ENCODE peak calls at places on chromosomes 6 and 20, in five cellular contexts. S, U, P, M and G are unnamed samples.

GRCh38 chr6:36649721-36650484 is 28.6 kb upstream of the CDKN1A start:
- DNase-seq in S (no peak), U (no peak), P (no peak), M (no peak), G (no peak)

GRCh38 chr6:12472601-12473038 is 182.5 kb downstream of the EDN1 start:
- DNase-seq in U (peak; percentile 74), P (peak; percentile 24), S (peak; percentile 76), M (no peak), G (no peak)

GRCh38 chr6:31122803-31123706 is 2.8 kb upstream of the CDSN start:
- DNase-seq in S (peak; percentile 94), U (no peak), M (peak; percentile 72), P (peak; percentile 90), G (peak; percentile 77)

GRCh38 chr6:158640519-158640918 is 4.0 kb downstream of the DYNLT1 start:
- DNase-seq in S (no peak), U (no peak), P (no peak), M (no peak), G (no peak)

GRCh38 chr6:108581237-108581931 is 20.7 kb downstream of the FOXO3 start:
- DNase-seq in P (no peak), M (peak; percentile 82), S (peak; percentile 91), U (peak; percentile 33), G (no peak)

GRCh38 chr6:24658573-24659511 is 7.9 kb downstream of the TDP2 start:
- DNase-seq in S (peak; percentile 94), M (no peak), P (peak; percentile 20), U (peak; percentile 53), G (peak; percentile 71)

GRCh38 chr6:166307082-166307980 is 861 bp downstream of the PRR18 start:
- DNase-seq in U (no peak), M (no peak), P (no peak), S (no peak), G (no peak)

GRCh38 chr20:34268851-34269668 is 27.8 kb downstream of the ASIP start:
- DNase-seq in M (no peak), S (peak; percentile 24), P (no peak), U (no peak), G (no peak)

GRCh38 chr6:36487698-36488097 is 44.9 kb downstream of the KCTD20 start:
- DNase-seq in M (peak; percentile 68), P (no peak), U (no peak), S (no peak), G (no peak)

GRCh38 chr6:39915866-39916265 is 18.4 kb downstream of the MOCS1 start:
- DNase-seq in S (no peak), M (no peak), U (no peak), P (no peak), G (no peak)

GRCh38 chr6:159769470-159769869 is 7.6 kb downstream of the ACAT2 start:
- DNase-seq in P (no peak), M (no peak), U (no peak), S (no peak), G (no peak)

GRCh38 chr20:32018269-32019155 is 8.3 kb downstream of the CCM2L start:
- DNase-seq in S (no peak), U (peak; percentile 53), P (no peak), M (no peak), G (no peak)

GRCh38 chr6:73388800-73389512 is 5.7 kb upstream of the DDX43 start:
- DNase-seq in S (peak; percentile 72), M (no peak), P (peak; percentile 49), U (peak; percentile 77), G (peak; percentile 18)

GRCh38 chr6:167849846-167850459 is 23.2 kb downstream of the AFDN start:
- DNase-seq in P (no peak), M (no peak), U (peak; percentile 88), S (peak; percentile 47), G (no peak)

GRCh38 chr20:10521068-10521834 is 86.1 kb downstream of the SLX4IP start:
- DNase-seq in M (peak; percentile 70), U (peak; percentile 84), S (peak; percentile 89), P (peak; percentile 84), G (no peak)

GRCh38 chr6:13357551-13358075 is 29.3 kb upstream of the TBC1D7 start:
- DNase-seq in P (no peak), U (no peak), S (peak; percentile 81), M (peak; percentile 73), G (peak; percentile 48)

GRCh38 chr6:124963416-124964083 is 1.3 kb downstream of the RNF217 start:
- DNase-seq in M (no peak), U (peak; percentile 19), P (no peak), S (peak; percentile 58), G (peak; percentile 56)

GRCh38 chr6:1552296-1552761 is 57.4 kb upstream of the FOXC1 start:
- DNase-seq in S (peak; percentile 42), U (peak; percentile 54), M (no peak), P (peak; percentile 13), G (no peak)

DNA sequence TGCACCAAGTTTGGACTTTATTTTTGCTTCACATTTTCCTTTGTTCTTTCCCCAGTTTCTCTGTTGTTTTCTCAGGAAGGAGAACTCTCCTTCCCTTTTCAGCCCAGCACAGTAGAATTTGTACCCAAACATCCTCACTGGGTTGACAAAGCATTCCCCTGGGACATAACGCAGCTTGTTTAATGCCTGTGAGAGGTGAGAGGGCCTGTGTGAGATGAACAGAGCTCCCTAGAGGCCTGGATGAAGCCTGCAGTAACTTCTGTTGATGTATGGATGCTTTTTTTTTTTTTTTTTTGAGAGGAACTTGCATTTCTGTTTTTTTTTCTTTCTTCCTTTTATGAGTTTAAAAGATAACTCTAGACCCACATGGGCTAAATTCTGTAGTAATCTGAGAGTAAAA is 104.9 kb upstream of the SLC22A23 start:
- DNase-seq in M (no peak), P (peak; percentile 75), U (no peak), S (peak; percentile 82), G (no peak)
- TF ChIP-seq CTCF in M (peak; percentile 17), P (peak; percentile 59), U (peak; percentile 28), S (peak; percentile 41), G (peak; percentile 15)

DNA sequence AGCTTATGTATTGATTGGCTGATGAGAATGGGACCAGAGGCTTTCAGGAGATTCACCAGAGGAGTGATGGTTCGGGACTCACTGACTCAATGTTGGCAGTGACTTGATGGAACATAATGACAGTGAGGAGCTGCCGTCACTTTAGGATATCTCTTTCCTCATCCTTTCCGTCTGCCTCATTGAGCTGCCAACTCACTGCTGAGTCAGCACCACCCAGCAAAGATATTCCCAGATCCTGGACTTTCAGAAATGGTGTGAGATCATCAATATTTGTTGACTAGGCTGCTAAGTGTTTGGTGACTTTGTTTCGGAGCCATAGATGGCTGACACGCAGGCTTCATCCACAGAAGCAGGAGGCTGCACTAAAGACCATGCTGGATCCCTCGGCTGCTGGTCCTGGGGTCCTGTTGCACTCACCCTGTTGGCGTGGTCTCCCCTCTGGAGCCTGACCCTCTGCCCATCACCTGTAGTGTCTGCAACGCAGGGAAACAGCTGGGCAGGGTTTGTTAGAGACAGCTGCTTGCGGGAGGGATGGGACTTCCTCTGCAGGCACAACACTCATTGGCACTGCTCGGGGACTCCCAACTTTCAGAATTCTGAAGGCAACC is 96.5 kb downstream of the ERMARD start:
- DNase-seq in S (no peak), P (no peak), U (peak; percentile 46), M (no peak), G (no peak)
- TF ChIP-seq CTCF in S (no peak), P (no peak), U (no peak), M (no peak), G (no peak)

DNA sequence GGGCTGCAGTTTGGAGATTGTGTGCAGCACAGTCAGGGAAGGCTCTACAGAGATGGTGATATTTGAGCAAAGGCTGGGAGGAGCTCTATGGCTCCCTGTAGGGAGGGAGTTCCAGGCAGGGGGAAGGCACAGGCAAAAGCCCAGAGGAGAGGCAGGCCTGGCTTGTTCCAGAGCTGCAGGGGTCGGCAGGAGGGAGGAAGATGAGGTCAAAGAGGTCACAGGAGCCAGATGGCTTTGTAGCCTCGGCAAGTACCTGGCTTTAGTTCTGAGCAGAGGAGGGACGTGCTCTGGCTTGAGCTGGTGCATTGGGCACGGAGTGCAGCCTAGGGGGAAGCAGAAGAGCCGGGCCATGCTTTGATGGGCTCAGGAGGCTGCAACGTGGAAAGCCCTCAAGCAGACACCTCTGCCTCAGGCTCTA is 152.4 kb downstream of the ZDHHC14 start:
- DNase-seq in M (no peak), S (no peak), P (no peak), U (no peak), G (no peak)
- TF ChIP-seq CTCF in M (no peak), S (no peak), P (no peak), U (no peak), G (no peak)

GRCh38 chr20:40963505-40963845 is 65.1 kb upstream of the TOP1 start:
- DNase-seq in U (no peak), P (no peak), M (no peak), S (no peak), G (no peak)

GRCh38 chr20:40965671-40966070 is 63.0 kb upstream of the TOP1 start:
- DNase-seq in S (no peak), M (no peak), U (no peak), P (no peak), G (no peak)

GRCh38 chr20:40962733-40963504 is 65.7 kb upstream of the TOP1 start:
- DNase-seq in U (peak; percentile 83), P (peak; percentile 47), S (peak; percentile 67), M (peak; percentile 44), G (no peak)

GRCh38 chr20:40966516-40967185 is 62.0 kb upstream of the TOP1 start:
- DNase-seq in U (no peak), S (no peak), P (no peak), M (no peak), G (no peak)

DNA sequence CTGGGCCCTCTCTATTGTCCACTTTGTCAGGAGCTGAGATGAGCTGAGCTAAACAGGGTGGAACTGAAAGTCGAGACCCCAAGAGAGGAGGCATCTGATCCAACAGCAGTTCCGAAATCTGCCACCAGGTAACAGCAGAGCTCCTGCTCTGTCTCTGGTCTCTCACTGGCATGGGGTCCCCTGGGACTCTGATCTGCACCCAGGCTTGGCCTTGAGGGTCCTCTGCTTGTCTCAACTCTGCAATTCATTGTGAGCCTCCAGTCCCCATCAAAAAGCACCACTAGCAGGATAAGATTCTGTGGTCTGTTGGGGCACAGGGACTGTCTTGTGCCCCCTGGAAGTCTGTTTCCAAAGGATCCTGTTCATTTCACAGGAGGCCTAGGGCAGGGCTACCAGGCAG is 62.5 kb upstream of the TOP1 start:
- DNase-seq in P (no peak), S (peak; percentile 11), M (no peak), U (peak; percentile 28), G (no peak)
- TF ChIP-seq CTCF in P (peak; percentile 59), S (peak; percentile 40), M (peak; percentile 49), U (peak; percentile 59), G (peak; percentile 49)

GRCh38 chr20:3694864-3695263 is 13.1 kb upstream of the ADAM33 start:
- DNase-seq in S (no peak), U (no peak), P (no peak), M (no peak), G (no peak)

GRCh38 chr20:3697588-3698235 is 14.7 kb downstream of the SIGLEC1 start:
- DNase-seq in S (no peak), M (no peak), P (no peak), U (no peak), G (no peak)

GRCh38 chr20:3698511-3699436 is 13.6 kb downstream of the SIGLEC1 start:
- DNase-seq in M (no peak), P (no peak), S (no peak), U (no peak), G (no peak)

GRCh38 chr20:3696745-3697587 is 15.2 kb upstream of the ADAM33 start:
- DNase-seq in S (no peak), U (no peak), M (no peak), P (no peak), G (no peak)

GRCh38 chr20:3696200-3696599 is 14.4 kb upstream of the ADAM33 start:
- DNase-seq in P (no peak), S (peak; percentile 28), M (no peak), U (peak; percentile 57), G (no peak)
- TF ChIP-seq CTCF in P (peak; percentile 68), S (peak; percentile 57), M (peak; percentile 50), U (peak; percentile 68), G (peak; percentile 58)

GRCh38 chr20:38290829-38291581 is 13.0 kb upstream of the BPI start:
- DNase-seq in P (peak; percentile 100), S (peak; percentile 91), M (peak; percentile 94), U (peak; percentile 58), G (peak; percentile 61)
- TF ChIP-seq CTCF in P (peak; percentile 91), S (peak; percentile 74), M (peak; percentile 77), U (peak; percentile 85), G (peak; percentile 58)